ENCODE peak calls at places on chromosomes 2 and 18, in nine cellular contexts. W is tibial nerve; O is psoas muscle; Z is AG04450; V is type B pancreatic cell; K is CD8-positive, alpha-beta T cell; N is IMR-90; I is activated B cell treated with CpG ODN at 0.5 μM for 24 hours; R is neural crest cell. B is an unnamed sample.

GRCh38 chr2:149901231-149901859 is 313.8 kb upstream of the MMADHC start:
- DNase-seq in W (no peak), O (no peak), Z (no peak), V (no peak), K (no peak), N (peak), I (no peak), R (no peak), B (no peak)

GRCh38 chr2:185012643-185013042 is 414.3 kb downstream of the ZNF804A start:
- DNase-seq in W (no peak), O (no peak), Z (no peak), V (no peak), K (no peak), N (peak), I (no peak), R (no peak), B (peak)

GRCh38 chr2:107648781-107649413 is 177.8 kb upstream of the RGPD4 start:
- DNase-seq in W (no peak), O (no peak), Z (no peak), V (no peak), K (no peak), N (no peak), I (no peak), R (no peak), B (no peak)

GRCh38 chr2:115071534-115071933 is 629.1 kb downstream of the DPP10 start:
- DNase-seq in W (no peak), O (no peak), Z (no peak), V (no peak), K (no peak), N (no peak), I (no peak), R (no peak), B (no peak)

GRCh38 chr18:66222174-66222573 is 381.7 kb downstream of the CDH19 start:
- DNase-seq in W (no peak), O (no peak), Z (no peak), V (no peak), K (no peak), N (no peak), I (no peak), R (no peak), B (no peak)

GRCh38 chr2:235852528-235852920 is 315.7 kb downstream of the GBX2 start:
- DNase-seq in W (no peak), O (no peak), Z (no peak), V (no peak), K (no peak), N (no peak), I (no peak), R (peak), B (peak)

GRCh38 chr2:199092419-199092818 is 365.3 kb downstream of the SATB2 start:
- DNase-seq in W (no peak), O (no peak), Z (no peak), V (no peak), K (no peak), N (no peak), I (no peak), R (no peak), B (no peak)

GRCh38 chr2:207891222-207891844 is 121.6 kb upstream of the FZD5 start:
- DNase-seq in W (no peak), O (no peak), Z (no peak), V (no peak), K (no peak), N (no peak), I (no peak), R (no peak), B (no peak)

GRCh38 chr18:35464731-35465728 is 32.7 kb downstream of the INO80C start:
- DNase-seq in W (no peak), O (no peak), Z (no peak), V (no peak), K (no peak), N (no peak), I (no peak), R (no peak), B (no peak)

GRCh38 chr2:226137201-226137811 is 662.3 kb downstream of the IRS1 start:
- DNase-seq in W (no peak), O (no peak), Z (peak), V (no peak), K (no peak), N (peak), I (no peak), R (no peak), B (no peak)

GRCh38 chr2:216692636-216693413 is 2.5 kb downstream of the IGFBP5 start:
- DNase-seq in W (peak), O (peak), Z (no peak), V (peak), K (peak), N (peak), I (no peak), R (peak), B (peak)

GRCh38 chr2:225040862-225041209 is 1.4 kb downstream of the DOCK10 start:
- DNase-seq in W (no peak), O (no peak), Z (no peak), V (no peak), K (no peak), N (peak), I (no peak), R (no peak), B (no peak)

GRCh38 chr2:181984814-181985631 is 630 bp upstream of the PPP1R1C start:
- DNase-seq in W (no peak), O (no peak), Z (no peak), V (no peak), K (no peak), N (peak), I (no peak), R (no peak), B (no peak)

GRCh38 chr2:155223781-155224406 is 525.4 kb downstream of the KCNJ3 start:
- DNase-seq in W (no peak), O (no peak), Z (no peak), V (no peak), K (no peak), N (no peak), I (no peak), R (no peak), B (no peak)

GRCh38 chr2:147792966-147793617 is 51.7 kb upstream of the ACVR2A start:
- DNase-seq in W (no peak), O (no peak), Z (no peak), V (no peak), K (no peak), N (peak), I (no peak), R (no peak), B (no peak)

GRCh38 chr2:108189316-108189715 is 50.5 kb upstream of the SULT1C3 start:
- DNase-seq in W (no peak), O (no peak), Z (no peak), V (no peak), K (no peak), N (no peak), I (no peak), R (no peak), B (no peak)

GRCh38 chr2:203396667-203397066 is 68.5 kb downstream of the ABI2 start:
- DNase-seq in W (no peak), O (no peak), Z (no peak), V (no peak), K (no peak), N (no peak), I (no peak), R (no peak), B (no peak)

GRCh38 chr2:150759531-150759930 is 272.1 kb upstream of the RND3 start:
- DNase-seq in W (no peak), O (no peak), Z (no peak), V (no peak), K (no peak), N (no peak), I (no peak), R (no peak), B (no peak)

GRCh38 chr2:107278672-107279071 is 392.7 kb upstream of the ST6GAL2 start:
- DNase-seq in W (no peak), O (no peak), Z (no peak), V (no peak), K (no peak), N (no peak), I (no peak), R (no peak), B (no peak)

GRCh38 chr18:74596959-74597661 is 560 bp upstream of the ZNF407 start:
- DNase-seq in W (peak), O (peak), Z (no peak), V (peak), K (peak), N (peak), I (peak), R (peak), B (peak)

DNA sequence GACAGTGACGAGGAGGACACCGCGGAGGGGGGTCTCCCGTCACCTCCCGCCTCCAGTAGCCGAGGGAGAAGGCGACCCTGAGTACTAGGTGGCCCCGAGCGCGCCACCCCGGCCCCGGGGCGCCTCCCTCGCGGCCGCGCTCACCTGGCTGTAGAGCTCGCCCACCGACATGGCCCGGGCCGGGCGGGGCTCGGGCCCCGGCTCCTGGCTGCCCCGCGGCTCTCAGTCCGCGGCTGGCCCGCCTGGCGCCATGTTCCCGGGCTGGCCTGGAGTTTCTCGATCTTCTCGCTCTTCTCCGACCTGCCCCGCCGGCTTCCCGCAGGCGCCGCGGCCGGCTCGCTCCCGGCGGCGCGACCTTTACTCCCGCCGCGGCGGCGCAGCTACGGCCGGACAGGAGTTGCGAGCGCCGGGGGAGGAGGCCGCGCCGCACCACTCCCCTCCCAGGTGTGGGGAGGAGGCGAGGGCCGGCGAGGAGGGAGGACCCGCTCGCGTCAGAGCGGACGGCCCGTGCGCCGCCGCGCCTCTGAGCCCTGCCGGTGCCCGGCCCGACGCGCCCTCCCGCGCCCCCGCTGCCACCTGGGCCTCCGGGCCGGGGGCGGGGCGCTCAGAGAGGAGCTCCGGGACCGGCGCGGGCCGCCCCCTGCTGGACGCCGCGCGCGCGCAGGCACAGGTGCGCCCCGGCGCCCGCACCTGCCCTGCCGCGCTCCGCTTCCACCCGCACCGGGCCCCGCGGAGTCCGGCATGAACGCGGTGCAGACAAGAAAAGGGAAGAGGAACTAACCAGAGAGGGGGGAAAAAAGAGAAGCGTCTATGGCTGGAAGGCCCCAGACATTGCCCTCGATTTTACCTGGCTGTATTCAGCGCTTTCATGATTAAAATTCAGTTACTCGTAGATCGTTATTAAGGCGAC is at the start of gene MYO5B:
- DNase-seq in W (no peak), O (peak), Z (no peak), V (peak), K (peak), N (no peak), I (peak), R (peak), B (peak)
- TF ChIP-seq CTCF in W (peak), O (peak), Z (no peak), V (peak), K (no peak), N (no peak), I (no peak), R (peak), B (peak)

GRCh38 chr2:117834992-117835391 is 20.5 kb downstream of the DDX18 start:
- DNase-seq in W (no peak), O (no peak), Z (no peak), V (no peak), K (no peak), N (no peak), I (no peak), R (no peak), B (no peak)

GRCh38 chr2:117832332-117832731 is 17.8 kb downstream of the DDX18 start:
- DNase-seq in W (no peak), O (no peak), Z (no peak), V (no peak), K (no peak), N (peak), I (no peak), R (no peak), B (no peak)

GRCh38 chr2:117832905-117833613 is 18.6 kb downstream of the DDX18 start:
- DNase-seq in W (no peak), O (no peak), Z (no peak), V (no peak), K (no peak), N (peak), I (no peak), R (no peak), B (no peak)

GRCh38 chr2:117833911-117834310 is 19.4 kb downstream of the DDX18 start:
- DNase-seq in W (no peak), O (no peak), Z (no peak), V (no peak), K (no peak), N (no peak), I (no peak), R (no peak), B (no peak)

DNA sequence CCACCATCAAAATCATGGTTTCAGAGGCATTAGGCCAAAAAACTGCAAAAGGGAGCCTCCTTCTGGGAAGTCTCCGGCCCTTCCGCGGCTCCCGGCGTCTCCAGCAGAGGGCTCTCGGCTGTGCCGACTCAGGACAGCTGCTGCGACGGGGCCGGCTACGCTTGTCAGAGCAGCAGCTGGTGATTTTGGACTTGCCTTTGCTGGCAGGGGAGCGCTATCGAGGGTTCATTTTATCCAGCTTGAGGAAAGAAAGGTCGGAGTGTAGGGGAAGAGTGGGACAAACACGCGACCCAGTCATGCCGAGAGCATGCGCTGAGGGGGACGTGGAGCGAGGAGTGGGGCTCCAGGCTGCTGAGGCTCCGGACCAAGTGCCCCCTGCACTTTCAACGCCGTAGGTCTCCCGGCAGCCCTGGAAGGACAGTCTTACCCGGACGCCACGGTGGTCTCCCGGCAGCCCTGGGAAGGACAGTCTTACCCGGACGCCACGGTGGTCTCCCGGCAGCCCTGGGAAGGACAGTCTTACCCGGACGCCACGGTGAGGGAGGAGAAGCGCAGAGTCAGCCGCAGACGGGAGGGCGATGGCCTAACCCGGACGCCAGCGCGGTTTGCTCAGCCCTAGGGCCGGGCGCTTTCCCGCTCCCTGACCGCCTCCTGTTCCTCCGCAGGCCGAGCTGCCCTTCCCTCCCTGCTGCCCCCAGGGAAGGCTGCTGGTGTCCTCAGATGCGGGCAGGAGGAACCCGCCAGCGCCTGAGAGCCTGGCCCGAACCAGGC is 21.7 kb downstream of the DDX18 start:
- DNase-seq in W (peak), O (peak), Z (peak), V (peak), K (peak), N (peak), I (peak), R (peak), B (peak)
- TF ChIP-seq CTCF in W (peak), O (peak), Z (peak), V (peak), K (peak), N (peak), I (no peak), R (peak), B (peak)

DNA sequence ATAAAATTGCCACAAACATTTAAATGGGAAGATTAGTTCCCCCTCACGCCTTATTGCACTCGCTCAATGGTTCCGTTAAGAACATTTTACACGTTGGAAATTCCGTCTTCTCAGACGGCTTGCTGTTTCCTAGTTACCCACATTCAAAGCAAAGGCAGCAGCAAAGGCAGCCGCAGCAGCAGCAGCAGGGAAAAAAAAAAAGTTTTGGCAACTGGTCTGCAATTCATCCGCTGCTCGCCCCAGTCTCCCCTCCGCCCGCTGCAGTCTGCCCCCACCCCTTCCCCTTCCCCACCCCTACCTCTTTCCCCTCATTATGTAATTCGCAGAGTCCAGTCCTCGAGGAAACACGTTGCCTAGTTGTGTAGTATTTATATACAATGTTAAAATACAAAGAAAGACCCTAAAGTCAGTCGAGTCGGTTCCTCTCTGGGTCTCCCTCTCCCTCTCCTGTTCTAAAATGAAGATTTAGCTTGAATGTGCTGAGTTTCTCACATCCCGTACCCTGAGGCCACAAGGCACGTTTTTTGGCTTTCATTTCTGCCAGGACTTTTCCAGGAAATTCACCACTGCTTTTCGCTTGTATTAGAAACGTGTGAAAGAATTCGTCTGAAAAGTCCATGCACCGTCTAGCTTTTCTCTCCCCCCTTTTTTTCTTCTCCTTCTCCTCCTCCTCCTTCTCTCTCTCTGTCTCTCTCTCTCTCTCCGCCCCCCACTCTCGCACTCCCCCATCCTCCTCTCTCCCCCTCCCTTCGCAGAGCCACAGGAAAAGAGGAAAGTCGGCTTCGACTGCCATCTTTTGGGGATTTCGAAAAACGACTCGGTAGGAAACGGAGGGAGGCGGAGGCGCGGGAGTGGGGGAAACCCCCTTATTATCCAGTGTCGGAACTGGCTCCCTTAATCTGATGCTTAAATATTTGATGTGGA is 140.0 kb downstream of the MEIS1 start:
- DNase-seq in W (peak), O (peak), Z (peak), V (no peak), K (no peak), N (peak), I (no peak), R (peak), B (peak)
- TF ChIP-seq CTCF in W (peak), O (peak), Z (peak), V (peak), K (no peak), N (peak), I (no peak), R (peak), B (no peak)

DNA sequence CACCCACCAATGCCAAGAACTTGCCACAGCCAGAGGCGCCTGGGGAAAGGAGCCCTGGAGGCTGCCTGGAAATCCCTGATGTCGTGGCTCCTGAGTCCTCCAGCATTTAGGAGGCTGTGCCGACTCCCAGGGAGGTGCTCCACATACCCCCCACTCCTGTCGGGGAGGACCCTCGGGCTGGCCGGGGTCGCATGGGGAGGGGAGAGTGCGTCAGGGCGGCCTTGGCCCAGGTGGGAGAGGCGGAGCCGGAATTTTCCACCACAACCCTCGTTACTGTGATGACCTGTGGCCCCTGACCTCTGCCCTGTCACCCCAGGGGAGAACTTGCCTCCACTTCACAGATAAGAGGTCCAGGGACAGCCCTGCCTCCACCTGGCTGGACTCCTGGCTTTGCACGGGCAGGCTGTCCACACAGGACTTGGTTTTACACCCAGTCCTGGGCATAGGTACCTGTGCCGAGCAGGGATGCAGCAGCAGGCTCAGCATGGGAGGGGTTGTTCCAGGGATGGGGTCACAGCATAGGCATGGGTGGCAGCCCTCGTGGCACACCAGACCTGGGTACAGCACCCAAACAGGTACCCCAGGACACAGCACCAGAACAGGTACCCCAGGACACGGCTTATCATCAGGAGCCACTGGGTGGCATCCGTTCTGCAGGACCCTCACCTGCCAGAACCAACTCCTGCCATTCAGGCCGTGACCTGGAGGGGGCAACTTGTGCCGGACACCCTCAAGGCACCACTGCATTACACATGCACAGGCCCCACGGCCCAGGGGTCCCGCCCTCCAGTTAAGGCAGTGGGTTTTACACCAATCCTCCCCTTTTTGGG is 12.3 kb upstream of the AGXT start:
- DNase-seq in W (no peak), O (no peak), Z (no peak), V (peak), K (no peak), N (no peak), I (no peak), R (no peak), B (no peak)
- TF ChIP-seq CTCF in W (no peak), O (peak), Z (no peak), V (peak), K (no peak), N (peak), I (no peak), R (peak), B (no peak)